ENCODE peak calls at places on chromosomes 5 and 9, in four cellular contexts. I is cardiac fibroblast, L is AG04450, Q is fibroblast of the aortic adventitia. F is an unnamed sample.

GRCh38 chr9:133075925-133076324 is 14.1 kb downstream of the CEL start:
- DNase-seq in I (peak), L (peak), Q (peak), F (peak)

GRCh38 chr5:16536818-16537217 is 71.2 kb upstream of the ZNF622 start:
- DNase-seq in I (no peak), L (no peak), Q (no peak), F (no peak)

GRCh38 chr5:53930457-53930856 is 370.0 kb downstream of the NDUFS4 start:
- DNase-seq in I (peak), L (no peak), Q (no peak), F (peak)

GRCh38 chr5:135393691-135394090 is 5.3 kb downstream of the MACROH2A1 start:
- DNase-seq in I (no peak), L (peak), Q (no peak), F (no peak)

GRCh38 chr5:38636626-38637025 is 80.2 kb upstream of the LIFR start:
- DNase-seq in I (no peak), L (no peak), Q (no peak), F (no peak)

GRCh38 chr9:32072568-32072967 is 311.9 kb upstream of the ACO1 start:
- DNase-seq in I (no peak), L (no peak), Q (no peak), F (no peak)

GRCh38 chr5:173187054-173187743 is 42.9 kb downstream of the BNIP1 start:
- DNase-seq in I (no peak), L (no peak), Q (no peak), F (no peak)

GRCh38 chr5:147223951-147224791 is 10.7 kb upstream of the STK32A start:
- DNase-seq in I (peak), L (no peak), Q (peak), F (peak)

GRCh38 chr9:71664566-71664965 is 103.7 kb downstream of the CEMIP2 start:
- DNase-seq in I (no peak), L (no peak), Q (no peak), F (no peak)

GRCh38 chr9:126307306-126308061 is 19.1 kb upstream of the MVB12B start:
- DNase-seq in I (no peak), L (no peak), Q (no peak), F (no peak)

GRCh38 chr9:129058965-129059795 is 21.7 kb upstream of the DOLPP1 start:
- DNase-seq in I (peak), L (no peak), Q (no peak), F (peak)
- TF ChIP-seq CTCF in I (no peak), L (no peak), Q (no peak), F (no peak)

GRCh38 chr5:4080370-4080769 is 484.7 kb downstream of the IRX1 start:
- DNase-seq in I (no peak), L (no peak), Q (no peak), F (no peak)

GRCh38 chr5:4086081-4086480 is 490.4 kb downstream of the IRX1 start:
- DNase-seq in I (no peak), L (no peak), Q (no peak), F (no peak)

GRCh38 chr5:4083591-4084337 is 488.1 kb downstream of the IRX1 start:
- DNase-seq in I (no peak), L (no peak), Q (no peak), F (no peak)

GRCh38 chr5:4081466-4081865 is 485.8 kb downstream of the IRX1 start:
- DNase-seq in I (no peak), L (no peak), Q (no peak), F (no peak)

GRCh38 chr5:4082966-4083564 is 487.4 kb downstream of the IRX1 start:
- DNase-seq in I (no peak), L (no peak), Q (peak), F (peak)
- H3K4me3 ChIP-seq in I (no peak), L (no peak), Q (no peak), F (no peak)

GRCh38 chr9:6048039-6048438 is 32.6 kb upstream of the RANBP6 start:
- DNase-seq in I (no peak), L (no peak), Q (no peak), F (no peak)

GRCh38 chr9:6047020-6047419 is 31.6 kb upstream of the RANBP6 start:
- DNase-seq in I (no peak), L (no peak), Q (no peak), F (no peak)

GRCh38 chr9:6051511-6051950 is 36.1 kb upstream of the RANBP6 start:
- DNase-seq in I (no peak), L (no peak), Q (no peak), F (no peak)

GRCh38 chr9:6052520-6052919 is 37.1 kb upstream of the RANBP6 start:
- DNase-seq in I (no peak), L (no peak), Q (no peak), F (no peak)

GRCh38 chr9:6049798-6050197 is 34.4 kb upstream of the RANBP6 start:
- DNase-seq in I (peak), L (no peak), Q (no peak), F (peak)
- TF ChIP-seq CTCF in I (peak), L (peak), Q (peak), F (peak)

GRCh38 chr5:166595274-166595951 is 1696.0 kb upstream of the WWC1 start:
- DNase-seq in I (no peak), L (no peak), Q (no peak), F (no peak)
- H3K4me3 ChIP-seq in I (no peak), L (no peak), Q (no peak), F (no peak)

GRCh38 chr5:157828949-157829639 is 29.9 kb downstream of the CLINT1 start:
- DNase-seq in I (no peak), L (no peak), Q (no peak), F (no peak)
- TF ChIP-seq CTCF in I (peak), L (peak), Q (peak), F (peak)

GRCh38 chr5:164298165-164298564 is 792.7 kb downstream of the MAT2B start:
- DNase-seq in I (no peak), L (no peak), Q (no peak), F (no peak)
- H3K4me3 ChIP-seq in I (no peak), L (no peak), Q (peak), F (no peak)

DNA sequence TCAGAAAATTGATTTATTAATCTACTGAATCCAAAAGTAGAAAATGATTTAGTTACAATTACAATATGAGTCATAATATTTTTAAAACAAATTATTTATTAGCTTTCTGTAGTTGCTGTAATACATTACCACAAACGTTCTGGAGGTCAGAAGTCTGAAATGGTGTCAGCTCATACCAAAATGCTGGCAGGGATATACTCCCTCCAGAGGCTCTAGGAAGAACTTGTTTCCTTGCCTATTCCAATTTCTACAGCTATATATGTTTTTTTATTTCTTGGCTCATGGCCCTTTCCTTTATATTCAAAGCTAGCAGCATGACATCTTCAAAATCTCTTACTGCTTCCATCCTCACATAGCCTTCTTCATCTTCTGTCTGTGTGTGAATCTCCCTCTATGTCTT is 667.9 kb upstream of the ITGA1 start:
- DNase-seq in I (no peak), L (no peak), Q (no peak), F (no peak)
- TF ChIP-seq CTCF in I (no peak), L (no peak), Q (no peak), F (no peak)